ENCODE peak calls at places on chromosomes 6 and 20, in nine cellular contexts. U, K, A, G, T, N, Z, P and B are unnamed samples.

GRCh38 chr20:63011798-63012197 is 5.0 kb upstream of the BHLHE23 start:
- DNase-seq in Z (no peak), P (no peak), A (no peak), G (no peak), T (no peak), N (peak; percentile 65), K (no peak), U (no peak), B (no peak)

GRCh38 chr6:117206951-117207687 is 58.2 kb upstream of the VGLL2 start:
- DNase-seq in N (peak; percentile 16), P (peak; percentile 28), G (no peak), K (no peak), Z (peak; percentile 43), A (no peak), U (no peak), T (no peak), B (no peak)

GRCh38 chr6:68911811-68912210 is 276.7 kb downstream of the ADGRB3 start:
- DNase-seq in K (no peak), A (no peak), U (no peak), T (no peak), G (no peak), N (no peak), P (no peak), Z (no peak), B (no peak)

GRCh38 chr6:44667668-44668390 is 280.3 kb downstream of the CDC5L start:
- DNase-seq in K (no peak), N (peak; percentile 34), G (no peak), T (no peak), U (no peak), A (no peak), P (no peak), Z (no peak), B (no peak)

GRCh38 chr6:4637691-4638433 is 138.3 kb upstream of the CDYL start:
- DNase-seq in U (peak; percentile 79), K (no peak), A (no peak), P (no peak), T (peak; percentile 80), N (peak; percentile 69), Z (peak; percentile 84), G (no peak), B (no peak)

GRCh38 chr20:57433658-57434389 is 42.6 kb downstream of the RBM38 start:
- DNase-seq in A (no peak), N (no peak), K (no peak), G (no peak), U (no peak), T (no peak), Z (no peak), P (no peak), B (no peak)

GRCh38 chr20:62049342-62050165 is 16.1 kb downstream of the TAF4 start:
- DNase-seq in U (no peak), N (no peak), A (no peak), Z (no peak), G (peak; percentile 54), T (no peak), P (no peak), K (no peak), B (no peak)

GRCh38 chr6:37103169-37104039 is 66.5 kb upstream of the PIM1 start:
- DNase-seq in N (peak; percentile 66), T (no peak), A (peak; percentile 50), G (peak; percentile 79), Z (peak; percentile 33), U (no peak), P (peak; percentile 51), K (no peak), B (peak; percentile 6)

GRCh38 chr6:5011346-5011745 is 7.5 kb upstream of the RPP40 start:
- DNase-seq in N (no peak), T (no peak), Z (no peak), P (no peak), G (no peak), K (no peak), U (no peak), A (no peak), B (no peak)

GRCh38 chr20:48165401-48165685 is 380.1 kb upstream of the SULF2 start:
- DNase-seq in N (no peak), K (no peak), A (no peak), G (no peak), P (no peak), U (no peak), Z (no peak), T (no peak), B (no peak)

GRCh38 chr20:2420510-2420909 is 39.8 kb downstream of the TGM6 start:
- DNase-seq in K (no peak), N (no peak), P (no peak), A (no peak), T (no peak), Z (no peak), G (no peak), U (no peak), B (no peak)

GRCh38 chr6:156396791-156397418 is 380.3 kb upstream of the ARID1B start:
- DNase-seq in Z (no peak), G (no peak), A (no peak), K (no peak), N (no peak), P (no peak), U (no peak), T (no peak), B (no peak)
- H3K4me3 ChIP-seq in Z (no peak overlapping the region), G (no peak overlapping the region), A (no peak overlapping the region), K (no peak overlapping the region), N (no peak overlapping the region), P (no peak overlapping the region), U (no peak overlapping the region), T (no peak overlapping the region), B (peak overlapping the region; percentile 33)

DNA sequence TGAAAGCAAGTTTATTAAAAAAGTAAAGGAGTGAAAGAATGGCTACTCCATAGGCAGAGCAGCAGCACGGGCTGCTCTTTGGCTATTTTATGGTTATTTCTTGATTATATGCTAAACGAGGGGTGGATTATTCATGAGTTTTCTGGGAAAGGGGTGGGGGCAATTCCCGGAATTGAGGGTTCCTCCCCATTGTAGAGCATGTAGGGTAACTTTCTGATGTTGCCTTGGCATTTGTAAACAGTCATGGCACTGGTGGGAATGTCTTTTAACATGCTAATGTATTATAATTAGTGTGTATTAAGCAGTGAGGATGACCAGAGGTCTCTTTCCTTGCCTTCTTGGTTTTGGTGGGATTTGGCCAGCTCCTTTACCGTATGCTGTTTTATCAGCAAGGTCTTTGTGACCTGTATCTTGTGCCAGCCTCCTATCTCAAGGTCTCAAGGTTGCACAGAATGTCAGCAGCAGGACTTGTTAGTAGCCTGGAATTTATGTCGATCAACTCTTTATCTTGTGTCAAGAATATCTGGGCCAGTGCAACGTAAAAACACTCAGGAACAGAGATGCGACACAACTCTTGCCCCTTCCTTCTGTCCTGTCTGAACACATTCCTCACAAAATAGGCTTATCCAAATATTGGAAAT is 931.5 kb downstream of the QKI start:
- DNase-seq in Z (no peak), K (no peak), N (no peak), G (no peak), U (no peak), P (no peak), T (no peak), A (no peak), B (no peak)
- H3K27ac ChIP-seq in Z (no peak overlapping the region), K (peak overlapping the region; percentile 58), N (no peak overlapping the region), G (no peak overlapping the region), U (no peak overlapping the region), P (peak overlapping the region; percentile 3), T (no peak overlapping the region), A (no peak overlapping the region), B (no peak overlapping the region)

GRCh38 chr20:17630151-17630805 is 51.8 kb downstream of the RRBP1 start:
- DNase-seq in U (no peak), A (no peak), N (no peak), T (no peak), G (no peak), P (no peak), Z (no peak), K (no peak), B (no peak)
- H3K36me3 ChIP-seq in U (peaks cover 47% of the 10 kb centered on the region), A (no peaks in the 10 kb centered on the region), N (peaks cover 58% of the 10 kb centered on the region), T (peaks cover 98% of the 10 kb centered on the region), G (peaks cover 63% of the 10 kb centered on the region), P (peaks cover 3% of the 10 kb centered on the region), Z (peaks cover 29% of the 10 kb centered on the region), K (peaks cover 2% of the 10 kb centered on the region), B (peaks cover 36% of the 10 kb centered on the region)

DNA sequence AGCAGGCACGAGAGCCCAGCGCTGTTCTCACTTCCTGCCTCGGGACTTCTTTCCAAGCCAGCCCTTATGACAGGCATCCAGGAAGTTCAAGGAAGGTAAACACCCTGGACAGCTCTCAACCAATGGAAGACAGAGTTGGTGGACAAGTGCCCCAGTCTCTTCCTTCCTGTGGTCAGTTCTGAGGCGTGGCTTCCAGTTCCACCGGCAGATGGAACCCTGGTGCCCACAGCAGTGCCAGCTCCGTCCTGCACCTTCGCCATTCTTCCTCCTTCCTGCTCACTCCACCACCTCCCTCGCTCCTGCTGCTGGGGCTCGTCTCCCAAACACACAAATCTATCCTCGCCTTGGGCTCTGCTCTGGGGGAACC is 162.8 kb downstream of the GRM4 start:
- DNase-seq in U (no peak), P (no peak), T (no peak), K (no peak), Z (no peak), A (no peak), N (peak; percentile 70), G (peak; percentile 64), B (no peak)
- H3K4me3 ChIP-seq in U (no peak overlapping the region), P (no peak overlapping the region), T (no peak overlapping the region), K (no peak overlapping the region), Z (no peak overlapping the region), A (no peak overlapping the region), N (peak overlapping the region; percentile 35), G (no peak overlapping the region), B (no peak overlapping the region)

GRCh38 chr6:132190815-132191175 is 210.5 kb downstream of the MOXD1 start:
- DNase-seq in P (no peak), T (peak; percentile 12), N (no peak), A (no peak), K (no peak), Z (peak; percentile 23), U (peak; percentile 85), G (no peak), B (no peak)
- H3K27ac ChIP-seq in P (no peak overlapping the region), T (peak overlapping the region; percentile 53), N (no peak overlapping the region), A (peak overlapping the region; percentile 13), K (peak overlapping the region; percentile 30), Z (no peak overlapping the region), U (peak overlapping the region; percentile 63), G (peak overlapping the region; percentile 51), B (no peak overlapping the region)

DNA sequence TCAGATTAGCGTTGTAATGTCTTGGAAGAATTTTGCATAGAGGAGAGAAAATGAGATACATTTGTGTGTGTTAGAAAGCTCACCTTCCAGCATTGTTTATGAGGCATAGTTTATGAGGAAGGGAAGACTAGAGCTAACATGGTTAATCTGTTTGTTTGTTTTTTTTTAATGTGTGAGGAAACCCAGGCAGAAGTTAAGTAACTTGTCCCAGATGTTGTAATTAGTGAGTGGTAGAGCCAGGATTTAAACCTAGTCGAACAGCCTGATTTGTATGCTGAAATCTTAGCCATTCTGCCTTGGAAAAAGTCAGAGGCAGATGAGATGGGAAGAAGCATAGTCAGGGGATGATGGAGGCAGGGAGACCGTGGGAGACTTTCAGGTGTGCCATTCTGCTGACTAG is 29.1 kb downstream of the NDUFAF5 start:
- DNase-seq in A (no peak), P (no peak), T (no peak), Z (no peak), K (no peak), G (no peak), U (no peak), N (no peak), B (no peak)
- H3K36me3 ChIP-seq in A (no peaks in the 10 kb centered on the region), P (no peaks in the 10 kb centered on the region), T (peaks cover 49% of the 10 kb centered on the region), Z (peaks cover 37% of the 10 kb centered on the region), K (no peaks in the 10 kb centered on the region), G (peaks cover 67% of the 10 kb centered on the region), U (peaks cover 37% of the 10 kb centered on the region), N (peaks cover 78% of the 10 kb centered on the region), B (peaks cover 55% of the 10 kb centered on the region)

DNA sequence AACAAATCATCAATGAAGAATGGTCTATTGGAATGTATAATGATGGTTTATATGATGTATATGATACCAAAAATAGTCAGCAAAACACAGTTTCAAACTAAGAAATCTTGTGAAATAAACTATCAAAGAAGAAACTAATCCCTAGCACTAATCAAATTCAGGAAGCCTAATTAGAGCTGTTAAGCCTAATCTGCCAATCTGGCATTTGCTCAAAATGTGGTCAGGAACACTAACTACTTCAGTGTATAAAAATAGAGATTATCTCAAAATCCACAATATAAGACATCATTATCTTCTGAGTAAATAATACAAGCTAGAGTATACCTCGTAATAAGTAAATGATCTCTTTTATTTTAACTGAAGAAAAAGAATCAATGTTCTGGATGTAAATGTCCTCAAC is 12.8 kb upstream of the AKAP7 start:
- DNase-seq in P (no peak), G (no peak), Z (no peak), A (no peak), N (no peak), U (no peak), K (no peak), T (no peak), B (no peak)
- H3K4me3 ChIP-seq in P (no peak overlapping the region), G (no peak overlapping the region), Z (no peak overlapping the region), A (no peak overlapping the region), N (no peak overlapping the region), U (no peak overlapping the region), K (no peak overlapping the region), T (no peak overlapping the region), B (no peak overlapping the region)